ENCODE peak calls at places on chromosomes 13 and 19, in five cellular contexts. M is hepatocyte, V is suprapubic skin, Y is gastrocnemius medialis, A is cardiac muscle cell. S is an unnamed sample.

GRCh38 chr13:26541041-26541440 is 16.4 kb upstream of the WASF3 start:
- DNase-seq in M (no peak), V (no peak), Y (no peak), A (no peak), S (no peak)

GRCh38 chr19:35938282-35939224 is 2.4 kb downstream of the LRFN3 start:
- DNase-seq in M (no peak), V (no peak), Y (no peak), A (no peak), S (no peak)

GRCh38 chr13:28401303-28402056 is 93.4 kb downstream of the FLT1 start:
- DNase-seq in M (no peak), V (no peak), Y (no peak), A (no peak), S (no peak)

GRCh38 chr19:36401475-36401874 is 17.0 kb downstream of the ZFP82 start:
- DNase-seq in M (no peak), V (no peak), Y (no peak), A (no peak), S (no peak)

GRCh38 chr13:95246292-95247082 is 54.8 kb downstream of the ABCC4 start:
- DNase-seq in M (no peak), V (no peak), Y (no peak), A (no peak), S (no peak)

GRCh38 chr13:63012016-63012415 is 1596.4 kb upstream of the PCDH20 start:
- DNase-seq in M (no peak), V (no peak), Y (no peak), A (no peak), S (no peak)

GRCh38 chr13:26220575-26220974 is 1.5 kb downstream of the RNF6 start:
- DNase-seq in M (peak; percentile 38), V (no peak), Y (peak; percentile 24), A (no peak), S (no peak)

GRCh38 chr19:41649827-41650226 is 23.0 kb upstream of the CEACAM4 start:
- DNase-seq in M (no peak), V (no peak), Y (no peak), A (no peak), S (no peak)

GRCh38 chr19:289651-290538 is 1.3 kb downstream of the PLPP2 start:
- DNase-seq in M (peak; percentile 71), V (no peak), Y (no peak), A (no peak), S (no peak)

GRCh38 chr19:54186934-54187381 is 2.4 kb downstream of the MBOAT7 start:
- DNase-seq in M (peak; percentile 74), V (no peak), Y (no peak), A (no peak), S (no peak)

GRCh38 chr13:112065521-112065866 is 1.5 kb upstream of the SOX1 start:
- DNase-seq in M (no peak), V (no peak), Y (no peak), A (no peak), S (no peak)

GRCh38 chr13:112067121-112067741 is at the start of gene SOX1:
- DNase-seq in M (no peak), V (no peak), Y (no peak), A (peak; percentile 43), S (no peak)

GRCh38 chr13:112067871-112068305 is 939 bp downstream of the SOX1 start:
- DNase-seq in M (no peak), V (no peak), Y (no peak), A (peak; percentile 34), S (no peak)

GRCh38 chr13:112065867-112066623 is 904 bp upstream of the SOX1 start:
- DNase-seq in M (no peak), V (no peak), Y (no peak), A (no peak), S (no peak)

DNA sequence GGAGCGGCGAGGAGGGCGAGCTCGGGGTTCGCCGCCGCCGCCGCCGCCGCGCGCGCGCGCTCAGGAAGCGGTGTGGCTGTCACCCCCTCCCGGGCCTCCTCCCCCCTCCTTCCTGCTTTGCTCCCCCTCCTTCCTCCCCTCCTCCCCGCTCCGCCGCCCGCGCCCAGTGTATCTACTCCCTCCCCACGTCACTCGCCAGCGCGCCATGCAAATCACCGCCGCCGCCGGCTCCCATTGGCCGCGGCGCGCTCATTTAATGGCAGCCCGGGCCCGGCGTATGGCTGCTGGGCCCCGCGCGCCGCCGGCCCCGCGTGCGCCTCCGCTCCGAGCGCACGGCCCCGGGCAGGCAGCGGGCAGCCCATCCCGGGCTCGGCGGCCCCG is 335 bp upstream of the SOX1 start:
- DNase-seq in M (peak; percentile 47), V (no peak), Y (no peak), A (peak; percentile 80), S (no peak)
- H3K4me3 ChIP-seq in M (no peak overlapping the region), V (peak overlapping the region; percentile 47), Y (peak overlapping the region; percentile 38), A (peak overlapping the region; percentile 33), S (peak overlapping the region; percentile 40)

GRCh38 chr13:98495627-98496238 is 81.2 kb downstream of the STK24 start:
- DNase-seq in M (no peak), V (no peak), Y (no peak), A (no peak), S (no peak)
- H3K27ac ChIP-seq in M (peak overlapping the region; percentile 79), V (peak overlapping the region; percentile 91), Y (peak overlapping the region; percentile 58), A (no peak overlapping the region), S (peak overlapping the region; percentile 82)

GRCh38 chr13:79646880-79647279 is 165.9 kb downstream of the NDFIP2 start:
- DNase-seq in M (no peak), V (no peak), Y (no peak), A (no peak), S (no peak)

GRCh38 chr13:79637086-79637763 is 156.3 kb downstream of the NDFIP2 start:
- DNase-seq in M (no peak), V (no peak), Y (peak; percentile 80), A (peak; percentile 30), S (no peak)

GRCh38 chr13:79645569-79645968 is 164.6 kb downstream of the NDFIP2 start:
- DNase-seq in M (no peak), V (no peak), Y (no peak), A (no peak), S (no peak)

GRCh38 chr13:79647518-79647917 is 166.6 kb downstream of the NDFIP2 start:
- DNase-seq in M (peak; percentile 63), V (no peak), Y (peak; percentile 43), A (no peak), S (no peak)

DNA sequence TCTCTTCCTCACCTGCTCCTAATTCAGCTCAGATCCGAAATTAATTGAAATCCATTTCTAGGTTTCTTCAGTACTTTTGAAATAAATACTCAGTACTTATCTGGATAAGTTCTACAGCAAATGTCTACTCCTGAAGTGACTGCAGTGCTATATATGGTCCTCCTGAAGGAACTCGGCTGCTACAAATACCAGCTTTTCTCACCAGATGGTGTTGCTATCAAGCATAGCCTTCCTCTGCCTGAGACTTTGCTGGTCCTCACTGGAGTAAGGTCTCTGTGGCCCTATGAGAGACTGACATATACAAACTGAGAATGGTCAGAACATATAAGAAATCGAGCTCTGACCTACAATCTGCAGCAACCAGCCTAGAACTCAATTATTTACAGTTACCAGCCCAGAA is 161.6 kb downstream of the NDFIP2 start:
- DNase-seq in M (no peak), V (no peak), Y (no peak), A (no peak), S (no peak)
- TF ChIP-seq CTCF in M (no peak), V (no peak), Y (no peak), A (no peak), S (no peak)

DNA sequence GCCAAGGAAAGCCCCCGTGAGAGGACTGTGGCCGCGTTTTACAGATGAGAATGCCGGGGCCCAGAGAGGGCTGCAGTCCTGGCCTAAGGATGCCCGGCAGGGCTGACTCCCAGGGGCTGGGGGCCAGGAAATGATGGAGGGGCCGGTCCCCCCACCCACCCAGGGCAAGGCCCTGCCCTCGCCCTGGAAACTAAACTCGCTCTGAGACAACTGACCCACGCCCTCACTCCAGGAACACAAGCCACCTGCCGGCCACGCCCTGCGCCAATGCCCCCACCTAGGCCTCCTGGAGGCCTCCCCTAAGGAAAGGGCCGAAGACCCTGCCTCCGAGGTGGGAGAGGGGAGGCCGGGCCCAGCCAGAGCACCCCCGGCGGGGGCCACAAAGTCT is 7.2 kb downstream of the ZBTB7A start:
- DNase-seq in M (peak; percentile 51), V (no peak), Y (peak; percentile 60), A (no peak), S (no peak)
- H3K4me3 ChIP-seq in M (no peak overlapping the region), V (peak overlapping the region; percentile 99), Y (peak overlapping the region; percentile 70), A (no peak overlapping the region), S (peak overlapping the region; percentile 98)

GRCh38 chr13:43730642-43731041 is 56.1 kb downstream of the ENOX1 start:
- DNase-seq in M (peak; percentile 5), V (no peak), Y (no peak), A (no peak), S (no peak)
- H3K27ac ChIP-seq in M (no peak overlapping the region), V (no peak overlapping the region), Y (no peak overlapping the region), A (no peak overlapping the region), S (no peak overlapping the region)

GRCh38 chr13:41029629-41030028 is 10.5 kb upstream of the ELF1 start:
- DNase-seq in M (no peak), V (no peak), Y (no peak), A (no peak), S (no peak)
- TF ChIP-seq CTCF in M (no peak), V (no peak), Y (no peak), A (no peak), S (peak; percentile 14)

GRCh38 chr19:44847144-44848035 is 1.3 kb downstream of the NECTIN2 start:
- DNase-seq in M (peak; percentile 92), V (peak; percentile 87), Y (peak; percentile 46), A (peak; percentile 83), S (no peak)
- H3K4me3 ChIP-seq in M (peak overlapping the region; percentile 99), V (peak overlapping the region; percentile 100), Y (peak overlapping the region; percentile 85), A (peak overlapping the region; percentile 78), S (peak overlapping the region; percentile 76)

DNA sequence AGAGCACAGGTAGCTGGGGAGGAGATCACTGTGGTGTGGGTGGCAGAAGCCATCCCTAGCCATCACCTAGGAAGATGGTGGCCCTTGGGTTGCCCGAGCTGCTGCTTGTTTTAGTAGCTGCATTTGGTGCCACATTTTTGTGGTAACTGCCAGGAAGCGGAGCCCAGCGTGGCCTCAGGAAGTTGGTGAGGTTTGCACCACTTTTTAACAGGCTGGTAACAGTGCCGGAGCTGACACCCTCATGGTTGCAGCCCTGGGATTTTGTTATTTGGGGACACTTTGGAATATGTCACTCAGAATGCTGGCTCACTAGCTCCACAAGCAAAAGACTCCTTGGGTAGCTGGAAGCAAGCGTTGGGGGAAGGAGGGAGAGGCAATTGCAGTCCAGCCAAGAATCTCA is 22.1 kb downstream of the ACTN4 start:
- DNase-seq in M (no peak), V (no peak), Y (no peak), A (no peak), S (no peak)
- H3K27ac ChIP-seq in M (peak overlapping the region; percentile 85), V (peak overlapping the region; percentile 16), Y (peak overlapping the region; percentile 98), A (peak overlapping the region; percentile 92), S (peak overlapping the region; percentile 60)

GRCh38 chr13:84574851-84575250 is 692.6 kb upstream of the SLITRK1 start:
- DNase-seq in M (peak; percentile 6), V (no peak), Y (no peak), A (no peak), S (no peak)
- TF ChIP-seq CTCF in M (peak; percentile 55), V (no peak), Y (no peak), A (peak; percentile 41), S (no peak)

S was measured in esophagus squamous epithelium.